ENCODE peak calls at places on chromosomes 7 and 10, in six cellular contexts. One of them, this sample, is unnamed. For H3K4me1 and H3K9me3, the result is how much of the 10 kb centered on the place peaks cover.

GRCh38 chr7:144534196-144534595 is 130.7 kb upstream of the NOBOX start:
- DNase-seq in aorta: no peak
- DNase-seq in HCT116: no peak
- DNase-seq in esophagus squamous epithelium: no peak
- DNase-seq in Panc1: no peak
- DNase-seq in suprapubic skin: no peak
- DNase-seq in this sample: no peak

GRCh38 chr10:72729528-72729927 is 37.6 kb downstream of the MCU start:
- DNase-seq in aorta: no peak
- DNase-seq in HCT116: no peak
- DNase-seq in esophagus squamous epithelium: no peak
- DNase-seq in Panc1: no peak
- DNase-seq in suprapubic skin: no peak
- DNase-seq in this sample: no peak

GRCh38 chr7:22586806-22587180 is 86.8 kb upstream of the STEAP1B start:
- DNase-seq in aorta: no peak
- DNase-seq in HCT116: no peak
- DNase-seq in esophagus squamous epithelium: no peak
- DNase-seq in Panc1: no peak
- DNase-seq in suprapubic skin: no peak
- DNase-seq in this sample: peak

GRCh38 chr10:70956029-70956759 is 67.8 kb upstream of the PCBD1 start:
- DNase-seq in aorta: peak
- DNase-seq in HCT116: no peak
- DNase-seq in esophagus squamous epithelium: no peak
- DNase-seq in Panc1: no peak
- DNase-seq in suprapubic skin: no peak
- DNase-seq in this sample: no peak

GRCh38 chr7:131459256-131459655 is 97.2 kb downstream of the PODXL start:
- DNase-seq in aorta: no peak
- DNase-seq in HCT116: peak
- DNase-seq in esophagus squamous epithelium: no peak
- DNase-seq in Panc1: no peak
- DNase-seq in suprapubic skin: no peak
- DNase-seq in this sample: no peak

GRCh38 chr7:4406288-4407058 is 275.6 kb upstream of the FOXK1 start:
- DNase-seq in aorta: no peak
- DNase-seq in HCT116: no peak
- DNase-seq in esophagus squamous epithelium: no peak
- DNase-seq in Panc1: no peak
- DNase-seq in suprapubic skin: no peak
- DNase-seq in this sample: no peak

GRCh38 chr7:144792050-144792449 is 43.8 kb downstream of the TPK1 start:
- DNase-seq in aorta: no peak
- DNase-seq in HCT116: no peak
- DNase-seq in esophagus squamous epithelium: no peak
- DNase-seq in Panc1: no peak
- DNase-seq in suprapubic skin: no peak
- DNase-seq in this sample: no peak

GRCh38 chr7:66681491-66682349 is 53.0 kb downstream of the KCTD7 start:
- DNase-seq in aorta: peak
- DNase-seq in HCT116: peak
- DNase-seq in esophagus squamous epithelium: peak
- DNase-seq in Panc1: peak
- DNase-seq in suprapubic skin: peak
- DNase-seq in this sample: peak

GRCh38 chr7:36806897-36807296 is 82.6 kb upstream of the AOAH start:
- DNase-seq in aorta: no peak
- DNase-seq in HCT116: no peak
- DNase-seq in esophagus squamous epithelium: no peak
- DNase-seq in Panc1: no peak
- DNase-seq in suprapubic skin: no peak
- DNase-seq in this sample: no peak

GRCh38 chr7:89053130-89053529 is 257.6 kb upstream of the TEX47 start:
- DNase-seq in aorta: no peak
- DNase-seq in HCT116: no peak
- DNase-seq in esophagus squamous epithelium: no peak
- DNase-seq in Panc1: no peak
- DNase-seq in suprapubic skin: no peak
- DNase-seq in this sample: no peak

GRCh38 chr10:91076991-91077548 is 143.4 kb upstream of the PCGF5 start:
- DNase-seq in aorta: no peak
- DNase-seq in HCT116: no peak
- DNase-seq in esophagus squamous epithelium: no peak
- DNase-seq in Panc1: no peak
- DNase-seq in suprapubic skin: no peak
- DNase-seq in this sample: no peak

GRCh38 chr7:5421626-5422323 is 1.9 kb downstream of the TNRC18 start:
- DNase-seq in aorta: peak
- DNase-seq in HCT116: no peak
- DNase-seq in esophagus squamous epithelium: no peak
- DNase-seq in Panc1: no peak
- DNase-seq in suprapubic skin: no peak
- DNase-seq in this sample: no peak

GRCh38 chr7:4718071-4718470 is 36.0 kb downstream of the FOXK1 start:
- DNase-seq in aorta: no peak
- DNase-seq in HCT116: no peak
- DNase-seq in esophagus squamous epithelium: no peak
- DNase-seq in Panc1: no peak
- DNase-seq in suprapubic skin: no peak
- DNase-seq in this sample: no peak

GRCh38 chr10:80699602-80700039 is 161.9 kb downstream of the SH2D4B start:
- DNase-seq in aorta: peak
- DNase-seq in HCT116: peak
- DNase-seq in esophagus squamous epithelium: peak
- DNase-seq in Panc1: peak
- DNase-seq in suprapubic skin: peak
- DNase-seq in this sample: peak

GRCh38 chr7:67398916-67399315 is 402.3 kb downstream of the TYW1 start:
- DNase-seq in aorta: no peak
- DNase-seq in HCT116: no peak
- DNase-seq in esophagus squamous epithelium: no peak
- DNase-seq in Panc1: no peak
- DNase-seq in suprapubic skin: no peak
- DNase-seq in this sample: no peak

GRCh38 chr10:110455440-110455839 is 42.3 kb upstream of the DUSP5 start:
- DNase-seq in aorta: no peak
- DNase-seq in HCT116: no peak
- DNase-seq in esophagus squamous epithelium: no peak
- DNase-seq in Panc1: no peak
- DNase-seq in suprapubic skin: peak
- DNase-seq in this sample: no peak

GRCh38 chr10:61830846-61831273 is 70.6 kb upstream of the ARID5B start:
- DNase-seq in aorta: no peak
- DNase-seq in HCT116: no peak
- DNase-seq in esophagus squamous epithelium: no peak
- DNase-seq in Panc1: no peak
- DNase-seq in suprapubic skin: no peak
- DNase-seq in this sample: no peak

GRCh38 chr10:52232561-52233350 is 81.3 kb upstream of the DKK1 start:
- DNase-seq in aorta: no peak
- DNase-seq in HCT116: no peak
- DNase-seq in esophagus squamous epithelium: no peak
- DNase-seq in Panc1: no peak
- DNase-seq in suprapubic skin: no peak
- DNase-seq in this sample: no peak

GRCh38 chr10:91796332-91797076 is 1.7 kb upstream of the TNKS2 start:
- DNase-seq in aorta: no peak
- DNase-seq in HCT116: no peak
- DNase-seq in esophagus squamous epithelium: no peak
- DNase-seq in Panc1: no peak
- DNase-seq in suprapubic skin: no peak
- DNase-seq in this sample: no peak

GRCh38 chr7:116232402-116232749 is 22.0 kb downstream of the TES start:
- DNase-seq in aorta: no peak
- DNase-seq in HCT116: no peak
- DNase-seq in esophagus squamous epithelium: no peak
- DNase-seq in Panc1: no peak
- DNase-seq in suprapubic skin: no peak
- DNase-seq in this sample: no peak
- H3K4me1 ChIP-seq in aorta: under half
- H3K4me1 ChIP-seq in HCT116: under half
- H3K4me1 ChIP-seq in esophagus squamous epithelium: under half
- H3K4me1 ChIP-seq in Panc1: under half
- H3K4me1 ChIP-seq in suprapubic skin: half or more
- H3K4me1 ChIP-seq in this sample: under half

GRCh38 chr7:27140108-27140842 is 3.2 kb downstream of the HOXA5 start:
- DNase-seq in aorta: no peak
- DNase-seq in HCT116: no peak
- DNase-seq in esophagus squamous epithelium: no peak
- DNase-seq in Panc1: no peak
- DNase-seq in suprapubic skin: no peak
- DNase-seq in this sample: no peak

GRCh38 chr7:27138987-27139334 is 4.5 kb downstream of the HOXA5 start:
- DNase-seq in aorta: no peak
- DNase-seq in HCT116: no peak
- DNase-seq in esophagus squamous epithelium: no peak
- DNase-seq in Panc1: no peak
- DNase-seq in suprapubic skin: no peak
- DNase-seq in this sample: no peak

GRCh38 chr7:27141138-27141537 is 2.3 kb downstream of the HOXA5 start:
- DNase-seq in aorta: no peak
- DNase-seq in HCT116: no peak
- DNase-seq in esophagus squamous epithelium: no peak
- DNase-seq in Panc1: no peak
- DNase-seq in suprapubic skin: no peak
- DNase-seq in this sample: no peak

GRCh38 chr7:27139335-27140107 is 4.0 kb downstream of the HOXA5 start:
- DNase-seq in aorta: peak
- DNase-seq in HCT116: no peak
- DNase-seq in esophagus squamous epithelium: no peak
- DNase-seq in Panc1: no peak
- DNase-seq in suprapubic skin: peak
- DNase-seq in this sample: no peak

DNA sequence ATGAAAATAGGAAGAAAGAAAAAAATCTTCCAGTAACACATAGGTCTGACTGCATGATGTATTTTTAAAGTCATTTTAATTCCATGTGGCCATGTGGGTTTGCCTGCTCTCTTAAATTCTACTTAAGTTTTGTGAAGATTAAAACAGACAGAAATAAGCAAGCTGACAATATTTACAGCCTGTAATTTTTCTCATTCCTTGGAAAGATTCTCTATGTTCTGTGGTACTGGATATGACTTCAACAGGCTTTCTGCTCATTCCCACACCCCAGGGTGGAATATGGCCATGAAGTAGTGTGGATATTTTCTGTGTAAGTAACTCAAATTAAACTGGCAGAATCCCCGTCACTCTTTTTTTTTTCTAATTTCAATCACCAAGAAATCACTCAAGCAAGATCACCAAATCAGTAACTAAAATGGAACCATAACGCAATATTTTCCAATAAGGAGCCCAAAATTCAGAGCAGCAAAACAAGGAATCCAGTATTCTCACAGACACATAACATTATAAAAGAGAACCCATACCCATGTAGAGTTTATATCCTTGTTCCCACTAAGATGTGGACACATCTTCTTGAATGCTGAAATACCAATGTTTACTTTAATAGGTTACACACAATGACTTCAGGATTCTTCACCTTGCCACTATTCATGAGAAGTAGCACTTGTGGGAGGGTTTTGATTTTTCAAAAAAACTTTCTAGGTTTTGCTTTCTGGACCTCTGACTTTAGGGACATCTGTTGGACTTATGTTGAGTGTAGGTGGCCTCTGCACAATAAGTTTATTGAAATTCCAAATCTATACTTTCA is 5.7 kb downstream of the HOXA5 start:
- DNase-seq in aorta: no peak
- DNase-seq in HCT116: no peak
- DNase-seq in esophagus squamous epithelium: no peak
- DNase-seq in Panc1: no peak
- DNase-seq in suprapubic skin: no peak
- DNase-seq in this sample: no peak
- H3K4me3 ChIP-seq in aorta: no peak
- H3K4me3 ChIP-seq in HCT116: no peak
- H3K4me3 ChIP-seq in esophagus squamous epithelium: no peak
- H3K4me3 ChIP-seq in Panc1: no peak
- H3K4me3 ChIP-seq in suprapubic skin: no peak
- H3K4me3 ChIP-seq in this sample: no peak

DNA sequence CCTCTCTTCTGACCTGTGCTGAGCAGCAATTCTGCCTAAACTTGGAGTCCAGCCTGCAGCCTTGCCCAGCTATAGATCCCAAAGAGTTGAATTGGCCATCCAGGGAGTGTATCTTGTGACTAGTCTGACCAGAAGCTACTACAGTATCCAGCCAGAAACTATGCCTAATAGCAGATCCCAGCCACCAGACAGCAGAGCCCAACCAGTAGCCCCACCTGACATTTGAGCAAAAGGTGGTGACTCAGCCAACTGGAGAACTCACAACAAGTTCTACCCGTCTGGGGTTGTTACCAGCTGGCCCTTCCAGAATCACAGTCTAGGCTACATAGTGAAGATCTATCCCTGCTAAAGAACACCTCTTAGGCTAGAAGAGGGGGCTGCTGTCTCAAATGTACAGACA is 315.0 kb downstream of the CRPPA start:
- DNase-seq in aorta: no peak
- DNase-seq in HCT116: no peak
- DNase-seq in esophagus squamous epithelium: no peak
- DNase-seq in Panc1: no peak
- DNase-seq in suprapubic skin: no peak
- DNase-seq in this sample: no peak
- H3K9me3 ChIP-seq in aorta: under half
- H3K9me3 ChIP-seq in HCT116: under half
- H3K9me3 ChIP-seq in esophagus squamous epithelium: under half
- H3K9me3 ChIP-seq in Panc1: under half
- H3K9me3 ChIP-seq in suprapubic skin: under half
- H3K9me3 ChIP-seq in this sample: under half

GRCh38 chr7:101868191-101868950 is 50.9 kb downstream of the CUX1 start:
- DNase-seq in aorta: no peak
- DNase-seq in HCT116: no peak
- DNase-seq in esophagus squamous epithelium: no peak
- DNase-seq in Panc1: no peak
- DNase-seq in suprapubic skin: no peak
- DNase-seq in this sample: no peak
- H3K4me1 ChIP-seq in aorta: under half
- H3K4me1 ChIP-seq in HCT116: under half
- H3K4me1 ChIP-seq in esophagus squamous epithelium: under half
- H3K4me1 ChIP-seq in Panc1: under half
- H3K4me1 ChIP-seq in suprapubic skin: under half
- H3K4me1 ChIP-seq in this sample: under half

DNA sequence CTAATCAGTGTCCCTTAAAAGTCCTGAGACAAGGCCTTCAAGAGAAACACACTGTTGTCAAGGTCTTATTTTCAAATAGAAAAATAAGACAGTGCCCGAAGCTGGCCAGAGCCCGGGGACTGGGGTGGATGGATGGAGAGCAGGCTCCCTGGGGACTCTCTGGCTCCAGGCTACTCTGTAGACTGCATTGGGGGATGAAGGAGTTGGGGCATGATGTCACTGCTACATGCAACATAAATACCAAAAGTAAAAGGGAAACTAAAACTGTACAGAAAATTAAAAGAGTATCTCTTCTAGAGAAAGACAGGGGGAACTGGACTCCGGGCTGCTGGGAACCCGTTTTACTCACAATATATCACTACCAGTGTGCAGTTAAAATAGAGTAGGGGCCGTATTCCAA is 629.8 kb downstream of the KCNMA1 start:
- DNase-seq in aorta: no peak
- DNase-seq in HCT116: no peak
- DNase-seq in esophagus squamous epithelium: no peak
- DNase-seq in Panc1: no peak
- DNase-seq in suprapubic skin: no peak
- DNase-seq in this sample: no peak
- H3K4me3 ChIP-seq in aorta: no peak
- H3K4me3 ChIP-seq in HCT116: no peak
- H3K4me3 ChIP-seq in esophagus squamous epithelium: no peak
- H3K4me3 ChIP-seq in Panc1: no peak
- H3K4me3 ChIP-seq in suprapubic skin: no peak
- H3K4me3 ChIP-seq in this sample: no peak